ENCODE peak calls at places on chromosomes 16 and 17, in seven cellular contexts. One of them, this sample, is unnamed.

GRCh38 chr16:14024300-14024699 is 46.8 kb upstream of the MRTFB start:
- DNase-seq in heart left ventricle: no peak
- DNase-seq in body of pancreas: peak; percentile 27
- DNase-seq in A549: no peak
- DNase-seq in gastrocnemius medialis: no peak
- DNase-seq in prostate gland: no peak
- DNase-seq in ovary: no peak
- DNase-seq in this sample: no peak

GRCh38 chr17:57604771-57605733 is 140.0 kb downstream of the CCDC182 start:
- DNase-seq in heart left ventricle: peak; percentile 64
- DNase-seq in body of pancreas: peak; percentile 55
- DNase-seq in prostate gland: peak; percentile 49
- DNase-seq in gastrocnemius medialis: peak; percentile 64
- DNase-seq in ovary: peak; percentile 83
- DNase-seq in A549: no peak
- DNase-seq in this sample: peak; percentile 45

GRCh38 chr17:34366051-34366450 is 3.0 kb upstream of the CCL1 start:
- DNase-seq in A549: no peak
- DNase-seq in heart left ventricle: no peak
- DNase-seq in prostate gland: no peak
- DNase-seq in ovary: no peak
- DNase-seq in gastrocnemius medialis: no peak
- DNase-seq in body of pancreas: no peak
- DNase-seq in this sample: no peak

GRCh38 chr16:12392585-12393089 is 411.1 kb downstream of the CPPED1 start:
- DNase-seq in gastrocnemius medialis: no peak
- DNase-seq in prostate gland: no peak
- DNase-seq in body of pancreas: no peak
- DNase-seq in heart left ventricle: no peak
- DNase-seq in A549: no peak
- DNase-seq in ovary: no peak
- DNase-seq in this sample: peak; percentile 21

GRCh38 chr17:57597531-57598453 is 147.3 kb downstream of the CCDC182 start:
- DNase-seq in gastrocnemius medialis: peak; percentile 66
- DNase-seq in A549: peak; percentile 82
- DNase-seq in prostate gland: peak; percentile 57
- DNase-seq in heart left ventricle: peak; percentile 72
- DNase-seq in ovary: peak; percentile 76
- DNase-seq in body of pancreas: peak; percentile 81
- DNase-seq in this sample: peak; percentile 66

GRCh38 chr16:23979426-23979825 is 143.6 kb downstream of the PRKCB start:
- DNase-seq in gastrocnemius medialis: no peak
- DNase-seq in heart left ventricle: no peak
- DNase-seq in body of pancreas: no peak
- DNase-seq in prostate gland: no peak
- DNase-seq in ovary: no peak
- DNase-seq in A549: no peak
- DNase-seq in this sample: no peak

GRCh38 chr16:67165121-67166034 is 833 bp downstream of the HSF4 start:
- DNase-seq in heart left ventricle: no peak
- DNase-seq in prostate gland: no peak
- DNase-seq in body of pancreas: no peak
- DNase-seq in gastrocnemius medialis: no peak
- DNase-seq in ovary: peak; percentile 50
- DNase-seq in A549: no peak
- DNase-seq in this sample: no peak

GRCh38 chr17:59513934-59514841 is 51.2 kb upstream of the DHX40 start:
- DNase-seq in gastrocnemius medialis: peak; percentile 51
- DNase-seq in A549: peak; percentile 83
- DNase-seq in body of pancreas: peak; percentile 91
- DNase-seq in heart left ventricle: peak; percentile 75
- DNase-seq in ovary: peak; percentile 91
- DNase-seq in prostate gland: peak; percentile 63
- DNase-seq in this sample: peak; percentile 25

GRCh38 chr17:77049440-77049839 is 91.3 kb upstream of the SEC14L1 start:
- DNase-seq in gastrocnemius medialis: no peak
- DNase-seq in ovary: no peak
- DNase-seq in heart left ventricle: no peak
- DNase-seq in body of pancreas: no peak
- DNase-seq in A549: no peak
- DNase-seq in prostate gland: no peak
- DNase-seq in this sample: no peak

GRCh38 chr17:78383725-78384471 is 5.4 kb downstream of the PGS1 start:
- DNase-seq in prostate gland: peak; percentile 80
- DNase-seq in body of pancreas: peak; percentile 56
- DNase-seq in gastrocnemius medialis: peak; percentile 84
- DNase-seq in ovary: no peak
- DNase-seq in A549: no peak
- DNase-seq in heart left ventricle: peak; percentile 70
- DNase-seq in this sample: peak; percentile 83

GRCh38 chr16:11047057-11047456 is 102.7 kb downstream of the CLEC16A start:
- DNase-seq in body of pancreas: no peak
- DNase-seq in gastrocnemius medialis: peak; percentile 6
- DNase-seq in A549: no peak
- DNase-seq in prostate gland: no peak
- DNase-seq in ovary: no peak
- DNase-seq in heart left ventricle: no peak
- DNase-seq in this sample: peak; percentile 39

GRCh38 chr17:65783845-65784334 is 222.4 kb upstream of the AXIN2 start:
- DNase-seq in prostate gland: peak; percentile 45
- DNase-seq in heart left ventricle: no peak
- DNase-seq in body of pancreas: no peak
- DNase-seq in A549: peak; percentile 89
- DNase-seq in ovary: no peak
- DNase-seq in gastrocnemius medialis: no peak
- DNase-seq in this sample: peak; percentile 53

GRCh38 chr16:20364051-20364450 is 11.5 kb upstream of the UMOD start:
- DNase-seq in A549: no peak
- DNase-seq in heart left ventricle: no peak
- DNase-seq in gastrocnemius medialis: no peak
- DNase-seq in prostate gland: no peak
- DNase-seq in body of pancreas: no peak
- DNase-seq in ovary: no peak
- DNase-seq in this sample: no peak

GRCh38 chr17:77100009-77100408 is 40.8 kb upstream of the SEC14L1 start:
- DNase-seq in A549: no peak
- DNase-seq in gastrocnemius medialis: peak; percentile 53
- DNase-seq in prostate gland: no peak
- DNase-seq in body of pancreas: peak; percentile 33
- DNase-seq in heart left ventricle: peak; percentile 65
- DNase-seq in ovary: no peak
- DNase-seq in this sample: no peak

GRCh38 chr17:17042851-17043667 is 802 bp downstream of the MPRIP start:
- DNase-seq in heart left ventricle: no peak
- DNase-seq in gastrocnemius medialis: peak; percentile 31
- DNase-seq in A549: no peak
- DNase-seq in body of pancreas: no peak
- DNase-seq in ovary: peak; percentile 42
- DNase-seq in prostate gland: no peak
- DNase-seq in this sample: no peak

GRCh38 chr16:2786061-2786825 is 1.1 kb downstream of the PRSS33 start:
- DNase-seq in A549: no peak
- DNase-seq in prostate gland: no peak
- DNase-seq in gastrocnemius medialis: no peak
- DNase-seq in heart left ventricle: no peak
- DNase-seq in ovary: peak; percentile 11
- DNase-seq in body of pancreas: no peak
- DNase-seq in this sample: no peak

GRCh38 chr16:27325736-27326135 is 12.0 kb downstream of the IL4R start:
- DNase-seq in prostate gland: no peak
- DNase-seq in ovary: no peak
- DNase-seq in gastrocnemius medialis: no peak
- DNase-seq in heart left ventricle: no peak
- DNase-seq in A549: no peak
- DNase-seq in body of pancreas: no peak
- DNase-seq in this sample: no peak
- H3K4me1 ChIP-seq in prostate gland: peaks cover 7% of the 10 kb centered on the region
- H3K4me1 ChIP-seq in ovary: peaks cover 2% of the 10 kb centered on the region
- H3K4me1 ChIP-seq in gastrocnemius medialis: peaks cover 10% of the 10 kb centered on the region
- H3K4me1 ChIP-seq in heart left ventricle: peaks cover 24% of the 10 kb centered on the region
- H3K4me1 ChIP-seq in A549: peaks cover 48% of the 10 kb centered on the region
- H3K4me1 ChIP-seq in body of pancreas: peaks cover 65% of the 10 kb centered on the region
- H3K4me1 ChIP-seq in this sample: peaks cover 22% of the 10 kb centered on the region

GRCh38 chr17:46160169-46160568 is 33.1 kb downstream of the KANSL1 start:
- DNase-seq in heart left ventricle: no peak
- DNase-seq in ovary: no peak
- DNase-seq in gastrocnemius medialis: no peak
- DNase-seq in prostate gland: no peak
- DNase-seq in body of pancreas: no peak
- DNase-seq in A549: no peak
- DNase-seq in this sample: no peak

GRCh38 chr17:46162871-46163270 is 30.4 kb downstream of the KANSL1 start:
- DNase-seq in prostate gland: no peak
- DNase-seq in gastrocnemius medialis: no peak
- DNase-seq in body of pancreas: no peak
- DNase-seq in heart left ventricle: no peak
- DNase-seq in ovary: no peak
- DNase-seq in A549: no peak
- DNase-seq in this sample: no peak

GRCh38 chr17:46166692-46167249 is 26.5 kb downstream of the KANSL1 start:
- DNase-seq in body of pancreas: no peak
- DNase-seq in ovary: no peak
- DNase-seq in prostate gland: no peak
- DNase-seq in A549: no peak
- DNase-seq in heart left ventricle: no peak
- DNase-seq in gastrocnemius medialis: no peak
- DNase-seq in this sample: no peak

GRCh38 chr17:46163929-46164594 is 29.2 kb downstream of the KANSL1 start:
- DNase-seq in body of pancreas: no peak
- DNase-seq in heart left ventricle: no peak
- DNase-seq in gastrocnemius medialis: no peak
- DNase-seq in prostate gland: no peak
- DNase-seq in ovary: no peak
- DNase-seq in A549: no peak
- DNase-seq in this sample: no peak

DNA sequence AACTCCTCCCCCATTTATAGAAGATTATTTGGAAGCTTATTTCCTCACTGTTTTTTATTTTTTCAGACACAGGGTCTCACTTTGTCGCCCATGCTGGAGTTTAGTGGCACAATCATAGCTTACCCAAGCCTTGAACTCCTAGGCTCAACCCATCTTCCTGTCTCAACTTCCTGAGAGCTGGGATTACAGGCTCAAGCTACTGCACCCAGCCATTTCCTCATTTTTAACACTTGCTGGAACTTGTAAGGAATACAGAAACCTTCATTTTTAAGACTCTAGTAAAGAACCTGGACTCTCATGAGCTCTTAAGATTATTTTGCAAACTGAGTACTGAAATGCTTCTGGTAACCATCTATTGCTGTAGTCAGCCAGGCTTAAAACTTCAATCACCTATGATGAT is 29.9 kb downstream of the KANSL1 start:
- DNase-seq in gastrocnemius medialis: no peak
- DNase-seq in A549: no peak
- DNase-seq in ovary: no peak
- DNase-seq in heart left ventricle: no peak
- DNase-seq in prostate gland: no peak
- DNase-seq in body of pancreas: no peak
- DNase-seq in this sample: no peak
- TF ChIP-seq POLR2A in gastrocnemius medialis: no peak
- TF ChIP-seq POLR2A in A549: no peak
- TF ChIP-seq POLR2A in ovary: no peak
- TF ChIP-seq POLR2A in heart left ventricle: no peak
- TF ChIP-seq POLR2A in prostate gland: no peak
- TF ChIP-seq POLR2A in body of pancreas: no peak
- TF ChIP-seq POLR2A in this sample: no peak

GRCh38 chr16:89290472-89290871 is 73.0 kb downstream of the ZNF778 start:
- DNase-seq in gastrocnemius medialis: no peak
- DNase-seq in heart left ventricle: no peak
- DNase-seq in prostate gland: no peak
- DNase-seq in A549: no peak
- DNase-seq in ovary: no peak
- DNase-seq in body of pancreas: no peak
- DNase-seq in this sample: no peak

GRCh38 chr16:89292443-89293078 is 75.1 kb downstream of the ZNF778 start:
- DNase-seq in prostate gland: no peak
- DNase-seq in body of pancreas: peak; percentile 59
- DNase-seq in ovary: no peak
- DNase-seq in A549: no peak
- DNase-seq in gastrocnemius medialis: no peak
- DNase-seq in heart left ventricle: no peak
- DNase-seq in this sample: no peak

GRCh38 chr16:89291355-89291754 is 73.9 kb downstream of the ZNF778 start:
- DNase-seq in prostate gland: no peak
- DNase-seq in heart left ventricle: no peak
- DNase-seq in gastrocnemius medialis: no peak
- DNase-seq in body of pancreas: no peak
- DNase-seq in ovary: no peak
- DNase-seq in A549: no peak
- DNase-seq in this sample: no peak

GRCh38 chr16:89290887-89291286 is 73.4 kb downstream of the ZNF778 start:
- DNase-seq in gastrocnemius medialis: no peak
- DNase-seq in A549: no peak
- DNase-seq in ovary: no peak
- DNase-seq in heart left ventricle: no peak
- DNase-seq in prostate gland: no peak
- DNase-seq in body of pancreas: no peak
- DNase-seq in this sample: no peak

DNA sequence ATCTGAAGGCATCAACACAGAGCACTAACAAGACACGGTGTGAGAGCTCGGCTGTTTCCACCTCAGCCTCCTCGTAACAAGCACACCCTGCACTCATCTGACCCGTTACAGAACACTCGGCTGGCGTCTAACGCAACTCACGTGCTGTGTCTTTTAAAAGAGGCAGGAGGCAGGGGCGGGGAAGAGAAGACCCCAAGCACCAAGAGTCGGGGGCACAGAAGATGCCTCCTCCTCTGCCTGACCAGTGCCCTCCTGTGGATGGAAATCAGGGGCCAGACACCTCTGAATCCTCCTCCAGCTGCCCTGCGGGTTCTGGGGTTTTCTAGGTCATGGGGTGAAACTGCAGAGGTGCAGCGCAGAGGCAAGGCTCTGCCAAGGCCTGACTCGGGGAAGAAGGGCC is 74.3 kb downstream of the ZNF778 start:
- DNase-seq in A549: no peak
- DNase-seq in heart left ventricle: no peak
- DNase-seq in prostate gland: no peak
- DNase-seq in body of pancreas: no peak
- DNase-seq in ovary: no peak
- DNase-seq in gastrocnemius medialis: no peak
- DNase-seq in this sample: no peak
- H3K4me3 ChIP-seq in A549: no peak overlapping the region
- H3K4me3 ChIP-seq in heart left ventricle: no peak overlapping the region
- H3K4me3 ChIP-seq in prostate gland: no peak overlapping the region
- H3K4me3 ChIP-seq in body of pancreas: no peak overlapping the region
- H3K4me3 ChIP-seq in ovary: no peak overlapping the region
- H3K4me3 ChIP-seq in gastrocnemius medialis: no peak overlapping the region
- H3K4me3 ChIP-seq in this sample: no peak overlapping the region

DNA sequence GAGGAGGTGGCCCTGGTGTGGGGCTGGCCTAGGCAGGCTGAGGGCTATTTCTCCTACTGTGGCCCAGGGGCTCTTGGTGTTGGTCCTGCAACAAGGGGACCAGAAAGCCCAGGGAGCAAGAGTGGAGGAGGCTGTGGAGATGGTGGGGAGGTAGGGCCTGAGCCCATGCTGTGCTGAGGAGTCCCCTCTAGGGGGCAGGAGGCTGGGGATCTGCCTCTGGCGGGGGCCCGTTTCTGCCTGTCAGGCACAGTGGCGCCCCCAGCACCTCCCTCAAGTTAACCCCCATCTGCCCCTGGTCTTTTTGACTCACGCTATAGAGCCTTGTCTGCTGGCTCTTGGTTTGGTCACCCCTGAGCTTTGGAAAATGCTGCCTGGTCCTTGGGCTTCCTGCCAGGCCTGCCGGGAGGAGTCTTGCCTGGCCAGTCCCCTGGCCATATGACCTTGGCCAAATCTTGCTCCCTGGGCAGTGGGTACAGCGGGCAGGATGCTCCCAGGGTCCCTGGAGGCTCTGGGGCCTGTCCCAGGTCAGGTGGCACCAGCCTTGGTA is 5.9 kb downstream of the BAIAP2 start:
- DNase-seq in heart left ventricle: no peak
- DNase-seq in A549: peak; percentile 45
- DNase-seq in prostate gland: no peak
- DNase-seq in body of pancreas: no peak
- DNase-seq in ovary: peak; percentile 65
- DNase-seq in gastrocnemius medialis: no peak
- DNase-seq in this sample: no peak
- H3K4me1 ChIP-seq in heart left ventricle: peaks cover 90% of the 10 kb centered on the region
- H3K4me1 ChIP-seq in A549: peaks cover 55% of the 10 kb centered on the region
- H3K4me1 ChIP-seq in prostate gland: peaks cover 68% of the 10 kb centered on the region
- H3K4me1 ChIP-seq in body of pancreas: peaks cover 66% of the 10 kb centered on the region
- H3K4me1 ChIP-seq in ovary: peaks cover 39% of the 10 kb centered on the region
- H3K4me1 ChIP-seq in gastrocnemius medialis: peaks cover 30% of the 10 kb centered on the region
- H3K4me1 ChIP-seq in this sample: peaks cover 7% of the 10 kb centered on the region